ENCODE peak calls at places on chromosome 2, in nine cellular contexts. One of them, this sample, is unnamed.
A peak's percentile ranks its signal among the peaks of the same experiment; 100 is the strongest.

GRCh38 chr2:7394195-7394594 is 477.0 kb downstream of the RNF144A start:
- DNase-seq in GM23248: no peak
- DNase-seq in fibroblast of lung: no peak
- DNase-seq in A549: no peak
- DNase-seq in H9: no peak
- DNase-seq in mammary epithelial cell: no peak
- DNase-seq in K562: no peak
- DNase-seq in PC-9: no peak
- DNase-seq in Karpas-422: peak; percentile 44
- DNase-seq in this sample: no peak

GRCh38 chr2:38648107-38648761 is 17.7 kb upstream of the GALM start:
- DNase-seq in GM23248: peak; percentile 4
- DNase-seq in fibroblast of lung: no peak
- DNase-seq in A549: no peak
- DNase-seq in H9: no peak
- DNase-seq in mammary epithelial cell: peak; percentile 75
- DNase-seq in K562: no peak
- DNase-seq in PC-9: no peak
- DNase-seq in Karpas-422: no peak
- DNase-seq in this sample: peak; percentile 27

GRCh38 chr2:26850002-26850431 is 2.1 kb downstream of the DPYSL5 start:
- DNase-seq in GM23248: no peak
- DNase-seq in fibroblast of lung: no peak
- DNase-seq in A549: no peak
- DNase-seq in H9: no peak
- DNase-seq in mammary epithelial cell: no peak
- DNase-seq in K562: no peak
- DNase-seq in PC-9: no peak
- DNase-seq in Karpas-422: no peak
- DNase-seq in this sample: peak; percentile 71

GRCh38 chr2:134573724-134574123 is 145.1 kb downstream of the TMEM163 start:
- DNase-seq in GM23248: no peak
- DNase-seq in fibroblast of lung: no peak
- DNase-seq in A549: no peak
- DNase-seq in H9: no peak
- DNase-seq in mammary epithelial cell: no peak
- DNase-seq in K562: no peak
- DNase-seq in PC-9: no peak
- DNase-seq in Karpas-422: no peak
- DNase-seq in this sample: no peak

GRCh38 chr2:207724113-207724512 is 12.7 kb downstream of the CCNYL1 start:
- DNase-seq in GM23248: no peak
- DNase-seq in fibroblast of lung: no peak
- DNase-seq in A549: no peak
- DNase-seq in H9: no peak
- DNase-seq in mammary epithelial cell: no peak
- DNase-seq in K562: no peak
- DNase-seq in PC-9: no peak
- DNase-seq in Karpas-422: no peak
- DNase-seq in this sample: no peak

GRCh38 chr2:151166410-151166809 is 95.3 kb downstream of the RBM43 start:
- DNase-seq in GM23248: no peak
- DNase-seq in fibroblast of lung: no peak
- DNase-seq in A549: no peak
- DNase-seq in H9: no peak
- DNase-seq in mammary epithelial cell: peak; percentile 1
- DNase-seq in K562: no peak
- DNase-seq in PC-9: no peak
- DNase-seq in Karpas-422: no peak
- DNase-seq in this sample: no peak

GRCh38 chr2:95719473-95720060 is 127.8 kb downstream of the TRIM43 start:
- DNase-seq in GM23248: no peak
- DNase-seq in fibroblast of lung: no peak
- DNase-seq in A549: no peak
- DNase-seq in H9: no peak
- DNase-seq in mammary epithelial cell: no peak
- DNase-seq in K562: no peak
- DNase-seq in PC-9: no peak
- DNase-seq in Karpas-422: no peak
- DNase-seq in this sample: no peak

GRCh38 chr2:113240150-113240914 is 38.4 kb downstream of the PAX8 start:
- DNase-seq in GM23248: peak; percentile 92
- DNase-seq in fibroblast of lung: peak; percentile 98
- DNase-seq in A549: peak; percentile 87
- DNase-seq in H9: no peak
- DNase-seq in mammary epithelial cell: peak; percentile 95
- DNase-seq in K562: no peak
- DNase-seq in PC-9: peak; percentile 68
- DNase-seq in Karpas-422: no peak
- DNase-seq in this sample: peak; percentile 99

GRCh38 chr2:61536086-61536722 is 2.0 kb downstream of the XPO1 start:
- DNase-seq in GM23248: peak; percentile 48
- DNase-seq in fibroblast of lung: peak; percentile 31
- DNase-seq in A549: peak; percentile 30
- DNase-seq in H9: no peak
- DNase-seq in mammary epithelial cell: no peak
- DNase-seq in K562: peak; percentile 71
- DNase-seq in PC-9: no peak
- DNase-seq in Karpas-422: peak; percentile 59
- DNase-seq in this sample: peak; percentile 29

GRCh38 chr2:47688561-47688960 is 94.4 kb upstream of the MSH6 start:
- DNase-seq in GM23248: peak; percentile 2
- DNase-seq in fibroblast of lung: no peak
- DNase-seq in A549: no peak
- DNase-seq in H9: no peak
- DNase-seq in mammary epithelial cell: no peak
- DNase-seq in K562: no peak
- DNase-seq in PC-9: no peak
- DNase-seq in Karpas-422: no peak
- DNase-seq in this sample: no peak

GRCh38 chr2:98280376-98281102 is 65.7 kb upstream of the CNGA3 start:
- DNase-seq in GM23248: peak; percentile 9
- DNase-seq in fibroblast of lung: no peak
- DNase-seq in A549: peak; percentile 21
- DNase-seq in H9: no peak
- DNase-seq in mammary epithelial cell: no peak
- DNase-seq in K562: no peak
- DNase-seq in PC-9: no peak
- DNase-seq in Karpas-422: no peak
- DNase-seq in this sample: peak; percentile 62

GRCh38 chr2:144625216-144626010 is 105.5 kb upstream of the ZEB2 start:
- DNase-seq in GM23248: no peak
- DNase-seq in fibroblast of lung: no peak
- DNase-seq in A549: no peak
- DNase-seq in H9: no peak
- DNase-seq in mammary epithelial cell: peak; percentile 9
- DNase-seq in K562: no peak
- DNase-seq in PC-9: peak; percentile 5
- DNase-seq in Karpas-422: no peak
- DNase-seq in this sample: no peak

GRCh38 chr2:10912076-10912731 is 470 bp downstream of the KCNF1 start:
- DNase-seq in GM23248: peak; percentile 42
- DNase-seq in fibroblast of lung: no peak
- DNase-seq in A549: no peak
- DNase-seq in H9: peak; percentile 30
- DNase-seq in mammary epithelial cell: no peak
- DNase-seq in K562: no peak
- DNase-seq in PC-9: no peak
- DNase-seq in Karpas-422: no peak
- DNase-seq in this sample: no peak

GRCh38 chr2:182784777-182785176 is 68.7 kb downstream of the DNAJC10 start:
- DNase-seq in GM23248: peak; percentile 48
- DNase-seq in fibroblast of lung: peak; percentile 66
- DNase-seq in A549: peak; percentile 36
- DNase-seq in H9: no peak
- DNase-seq in mammary epithelial cell: peak; percentile 9
- DNase-seq in K562: peak; percentile 19
- DNase-seq in PC-9: no peak
- DNase-seq in Karpas-422: peak; percentile 57
- DNase-seq in this sample: no peak

GRCh38 chr2:20156826-20157605 is 67.9 kb downstream of the SDC1 start:
- DNase-seq in GM23248: no peak
- DNase-seq in fibroblast of lung: no peak
- DNase-seq in A549: no peak
- DNase-seq in H9: peak; percentile 9
- DNase-seq in mammary epithelial cell: no peak
- DNase-seq in K562: no peak
- DNase-seq in PC-9: no peak
- DNase-seq in Karpas-422: peak; percentile 87
- DNase-seq in this sample: peak; percentile 14

GRCh38 chr2:201149064-201149820 is 33.3 kb downstream of the CFLAR start:
- DNase-seq in GM23248: peak; percentile 92
- DNase-seq in fibroblast of lung: peak; percentile 76
- DNase-seq in A549: peak; percentile 92
- DNase-seq in H9: no peak
- DNase-seq in mammary epithelial cell: peak; percentile 98
- DNase-seq in K562: no peak
- DNase-seq in PC-9: no peak
- DNase-seq in Karpas-422: no peak
- DNase-seq in this sample: peak; percentile 69

GRCh38 chr2:85843543-85843942 is 45.2 kb downstream of the ST3GAL5 start:
- DNase-seq in GM23248: no peak
- DNase-seq in fibroblast of lung: no peak
- DNase-seq in A549: peak; percentile 52
- DNase-seq in H9: peak; percentile 47
- DNase-seq in mammary epithelial cell: no peak
- DNase-seq in K562: peak; percentile 62
- DNase-seq in PC-9: no peak
- DNase-seq in Karpas-422: peak; percentile 79
- DNase-seq in this sample: no peak

GRCh38 chr2:145186303-145186702 is 666.4 kb upstream of the ZEB2 start:
- DNase-seq in GM23248: peak; percentile 40
- DNase-seq in fibroblast of lung: no peak
- DNase-seq in A549: peak; percentile 18
- DNase-seq in H9: peak; percentile 52
- DNase-seq in mammary epithelial cell: no peak
- DNase-seq in K562: peak; percentile 14
- DNase-seq in PC-9: no peak
- DNase-seq in Karpas-422: peak; percentile 52
- DNase-seq in this sample: no peak

GRCh38 chr2:128412181-128412871 is 93.7 kb upstream of the HS6ST1 start:
- DNase-seq in GM23248: no peak
- DNase-seq in fibroblast of lung: no peak
- DNase-seq in A549: no peak
- DNase-seq in H9: peak; percentile 7
- DNase-seq in mammary epithelial cell: no peak
- DNase-seq in K562: no peak
- DNase-seq in PC-9: no peak
- DNase-seq in Karpas-422: no peak
- DNase-seq in this sample: no peak
- H3K4me2 ChIP-seq in GM23248: no peak overlapping the region
- H3K4me2 ChIP-seq in fibroblast of lung: no peak overlapping the region
- H3K4me2 ChIP-seq in A549: no peak overlapping the region
- H3K4me2 ChIP-seq in H9: no peak overlapping the region
- H3K4me2 ChIP-seq in mammary epithelial cell: no peak overlapping the region
- H3K4me2 ChIP-seq in K562: no peak overlapping the region
- H3K4me2 ChIP-seq in PC-9: no peak overlapping the region
- H3K4me2 ChIP-seq in Karpas-422: no peak overlapping the region
- H3K4me2 ChIP-seq in this sample: no peak overlapping the region

GRCh38 chr2:188808921-188809320 is 165.3 kb upstream of the COL3A1 start:
- DNase-seq in GM23248: peak; percentile 55
- DNase-seq in fibroblast of lung: peak; percentile 69
- DNase-seq in A549: no peak
- DNase-seq in H9: no peak
- DNase-seq in mammary epithelial cell: peak; percentile 5
- DNase-seq in K562: no peak
- DNase-seq in PC-9: no peak
- DNase-seq in Karpas-422: no peak
- DNase-seq in this sample: peak; percentile 60

GRCh38 chr2:188813315-188813714 is 160.9 kb upstream of the COL3A1 start:
- DNase-seq in GM23248: peak; percentile 64
- DNase-seq in fibroblast of lung: peak; percentile 58
- DNase-seq in A549: no peak
- DNase-seq in H9: no peak
- DNase-seq in mammary epithelial cell: peak; percentile 48
- DNase-seq in K562: no peak
- DNase-seq in PC-9: no peak
- DNase-seq in Karpas-422: no peak
- DNase-seq in this sample: peak; percentile 68

GRCh38 chr2:188811522-188811921 is 162.7 kb upstream of the COL3A1 start:
- DNase-seq in GM23248: peak; percentile 75
- DNase-seq in fibroblast of lung: peak; percentile 85
- DNase-seq in A549: no peak
- DNase-seq in H9: no peak
- DNase-seq in mammary epithelial cell: peak; percentile 67
- DNase-seq in K562: no peak
- DNase-seq in PC-9: no peak
- DNase-seq in Karpas-422: no peak
- DNase-seq in this sample: no peak

GRCh38 chr2:188810591-188810990 is 163.6 kb upstream of the COL3A1 start:
- DNase-seq in GM23248: peak; percentile 44
- DNase-seq in fibroblast of lung: peak; percentile 60
- DNase-seq in A549: no peak
- DNase-seq in H9: no peak
- DNase-seq in mammary epithelial cell: no peak
- DNase-seq in K562: no peak
- DNase-seq in PC-9: no peak
- DNase-seq in Karpas-422: no peak
- DNase-seq in this sample: no peak

GRCh38 chr2:188813846-188814245 is 160.3 kb upstream of the COL3A1 start:
- DNase-seq in GM23248: peak; percentile 30
- DNase-seq in fibroblast of lung: no peak
- DNase-seq in A549: no peak
- DNase-seq in H9: no peak
- DNase-seq in mammary epithelial cell: no peak
- DNase-seq in K562: no peak
- DNase-seq in PC-9: no peak
- DNase-seq in Karpas-422: no peak
- DNase-seq in this sample: no peak
- H3K4me2 ChIP-seq in GM23248: peak overlapping the region; percentile 9
- H3K4me2 ChIP-seq in fibroblast of lung: no peak overlapping the region
- H3K4me2 ChIP-seq in A549: no peak overlapping the region
- H3K4me2 ChIP-seq in H9: no peak overlapping the region
- H3K4me2 ChIP-seq in mammary epithelial cell: no peak overlapping the region
- H3K4me2 ChIP-seq in K562: no peak overlapping the region
- H3K4me2 ChIP-seq in PC-9: no peak overlapping the region
- H3K4me2 ChIP-seq in Karpas-422: no peak overlapping the region
- H3K4me2 ChIP-seq in this sample: peak overlapping the region; percentile 62

GRCh38 chr2:6353669-6354068 is 512.0 kb downstream of the CMPK2 start:
- DNase-seq in GM23248: no peak
- DNase-seq in fibroblast of lung: no peak
- DNase-seq in A549: no peak
- DNase-seq in H9: no peak
- DNase-seq in mammary epithelial cell: no peak
- DNase-seq in K562: no peak
- DNase-seq in PC-9: no peak
- DNase-seq in Karpas-422: peak; percentile 59
- DNase-seq in this sample: no peak
- H3K4me2 ChIP-seq in GM23248: no peak overlapping the region
- H3K4me2 ChIP-seq in fibroblast of lung: no peak overlapping the region
- H3K4me2 ChIP-seq in A549: no peak overlapping the region
- H3K4me2 ChIP-seq in H9: no peak overlapping the region
- H3K4me2 ChIP-seq in mammary epithelial cell: no peak overlapping the region
- H3K4me2 ChIP-seq in K562: no peak overlapping the region
- H3K4me2 ChIP-seq in PC-9: no peak overlapping the region
- H3K4me2 ChIP-seq in Karpas-422: peak overlapping the region; percentile 50
- H3K4me2 ChIP-seq in this sample: no peak overlapping the region

DNA sequence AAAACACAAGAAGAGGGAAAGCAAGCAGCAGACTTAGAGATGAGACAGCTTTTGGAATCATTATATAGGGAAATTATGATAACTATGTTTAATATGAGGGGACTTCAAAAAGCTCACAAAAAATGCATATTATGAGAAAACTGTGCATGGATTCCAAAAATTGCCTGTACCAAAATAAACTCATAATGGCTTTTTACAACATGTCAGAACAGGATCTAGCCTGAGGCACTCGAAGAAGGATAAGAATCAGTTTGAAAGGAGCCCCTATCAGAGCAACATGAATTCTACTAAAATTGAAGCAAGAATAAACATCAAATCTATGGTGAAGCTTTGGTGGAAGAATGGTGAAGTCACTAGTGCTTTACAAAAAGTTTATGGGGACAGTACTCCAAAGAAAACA is 187.4 kb downstream of the RDH14 start:
- DNase-seq in GM23248: no peak
- DNase-seq in fibroblast of lung: no peak
- DNase-seq in A549: no peak
- DNase-seq in H9: no peak
- DNase-seq in mammary epithelial cell: peak; percentile 7
- DNase-seq in K562: no peak
- DNase-seq in PC-9: no peak
- DNase-seq in Karpas-422: no peak
- DNase-seq in this sample: peak; percentile 60
- H3K4me2 ChIP-seq in GM23248: no peak overlapping the region
- H3K4me2 ChIP-seq in fibroblast of lung: no peak overlapping the region
- H3K4me2 ChIP-seq in A549: no peak overlapping the region
- H3K4me2 ChIP-seq in H9: no peak overlapping the region
- H3K4me2 ChIP-seq in mammary epithelial cell: no peak overlapping the region
- H3K4me2 ChIP-seq in K562: no peak overlapping the region
- H3K4me2 ChIP-seq in PC-9: no peak overlapping the region
- H3K4me2 ChIP-seq in Karpas-422: no peak overlapping the region
- H3K4me2 ChIP-seq in this sample: peak overlapping the region; percentile 9